ENCODE peak calls at places on chromosome 12, in seven cellular contexts. E, Z, P, W, R, A and L are unnamed samples.

GRCh38 chr12:54032627-54033100 is at the start of gene HOXC5:
- DNase-seq in E (peak; percentile 78), Z (peak; percentile 76), P (peak; percentile 27), W (peak; percentile 87), R (peak; percentile 41), A (peak; percentile 76), L (no peak)

GRCh38 chr12:20588057-20588456 is 107.1 kb upstream of the SLCO1C1 start:
- DNase-seq in E (no peak), Z (no peak), P (no peak), W (no peak), R (no peak), A (no peak), L (no peak)

GRCh38 chr12:113149361-113150150 is at the start of gene CFAP73:
- DNase-seq in E (no peak), Z (peak; percentile 93), P (peak; percentile 78), W (no peak), R (peak; percentile 94), A (peak; percentile 94), L (peak; percentile 55)

GRCh38 chr12:127509066-127509778 is 757.7 kb upstream of the TMEM132C start:
- DNase-seq in E (no peak), Z (peak; percentile 19), P (no peak), W (no peak), R (peak; percentile 90), A (no peak), L (no peak)

GRCh38 chr12:18681818-18682217 is 56.0 kb downstream of the PLCZ1 start:
- DNase-seq in E (no peak), Z (no peak), P (no peak), W (no peak), R (no peak), A (no peak), L (no peak)

GRCh38 chr12:124741211-124741610 is 122.5 kb downstream of the SCARB1 start:
- DNase-seq in E (no peak), Z (no peak), P (no peak), W (no peak), R (no peak), A (no peak), L (no peak)

GRCh38 chr12:131133994-131134393 is 180.3 kb downstream of the ADGRD1 start:
- DNase-seq in E (no peak), Z (no peak), P (no peak), W (peak; percentile 28), R (no peak), A (no peak), L (no peak)

GRCh38 chr12:132137483-132138125 is 6.5 kb downstream of the DDX51 start:
- DNase-seq in E (no peak), Z (no peak), P (no peak), W (no peak), R (no peak), A (no peak), L (no peak)

GRCh38 chr12:2449586-2449985 is 345.2 kb upstream of the FKBP4 start:
- DNase-seq in E (no peak), Z (no peak), P (no peak), W (peak; percentile 50), R (no peak), A (no peak), L (no peak)

GRCh38 chr12:33752854-33753253 is 269.4 kb upstream of the ALG10 start:
- DNase-seq in E (no peak), Z (peak; percentile 7), P (no peak), W (no peak), R (no peak), A (no peak), L (no peak)

GRCh38 chr12:22228022-22228875 is 106.3 kb downstream of the ST8SIA1 start:
- DNase-seq in E (no peak), Z (no peak), P (no peak), W (no peak), R (no peak), A (no peak), L (no peak)

GRCh38 chr12:123105427-123105826 is 45.5 kb downstream of the PITPNM2 start:
- DNase-seq in E (no peak), Z (peak; percentile 35), P (peak; percentile 74), W (no peak), R (no peak), A (no peak), L (no peak)

GRCh38 chr12:104536841-104537240 is 80.1 kb downstream of the CHST11 start:
- DNase-seq in E (no peak), Z (no peak), P (no peak), W (no peak), R (no peak), A (no peak), L (no peak)

GRCh38 chr12:115636546-115636945 is 640.9 kb downstream of the MED13L start:
- DNase-seq in E (no peak), Z (no peak), P (no peak), W (no peak), R (no peak), A (no peak), L (no peak)

GRCh38 chr12:126518596-126519200 is 1453.5 kb downstream of the AACS start:
- DNase-seq in E (no peak), Z (no peak), P (no peak), W (no peak), R (peak; percentile 1), A (no peak), L (no peak)

GRCh38 chr12:70393787-70394519 is 27.9 kb downstream of the KCNMB4 start:
- DNase-seq in E (no peak), Z (peak; percentile 30), P (no peak), W (no peak), R (peak; percentile 46), A (no peak), L (no peak)

GRCh38 chr12:47816646-47817271 is 2.9 kb downstream of the HDAC7 start:
- DNase-seq in E (no peak), Z (peak; percentile 39), P (no peak), W (peak; percentile 75), R (peak; percentile 56), A (no peak), L (no peak)

GRCh38 chr12:85468356-85469157 is 188.5 kb downstream of the ALX1 start:
- DNase-seq in E (peak; percentile 59), Z (peak; percentile 83), P (peak; percentile 61), W (no peak), R (peak; percentile 85), A (peak; percentile 74), L (peak; percentile 32)